ENCODE peak calls at places on chromosomes 6 and 20, in six cellular contexts. L, P, Y, F, V and W are unnamed samples.

GRCh38 chr20:59042151-59042795 is at the start of gene PRELID3B:
- DNase-seq in F (no peak), V (no peak), Y (no peak), L (no peak), P (no peak), W (no peak)

GRCh38 chr6:129292836-129293235 is 409.9 kb downstream of the LAMA2 start:
- DNase-seq in P (no peak), L (no peak), F (no peak), Y (peak), V (no peak), W (no peak)

GRCh38 chr6:16760536-16761468 is at the start of gene ATXN1:
- DNase-seq in F (no peak), Y (peak), V (peak), L (peak), P (peak), W (peak)

GRCh38 chr6:4888841-4889240 is 112.6 kb downstream of the CDYL start:
- DNase-seq in Y (no peak), V (no peak), P (no peak), L (no peak), F (no peak), W (no peak)

GRCh38 chr6:82371799-82372508 is 8.3 kb downstream of the TPBG start:
- DNase-seq in P (no peak), L (peak), V (no peak), F (no peak), Y (no peak), W (no peak)

GRCh38 chr20:17473662-17474061 is 57.5 kb downstream of the BFSP1 start:
- DNase-seq in Y (no peak), F (no peak), V (no peak), P (no peak), L (no peak), W (no peak)

GRCh38 chr6:26552640-26553189 is 14.5 kb downstream of the HMGN4 start:
- DNase-seq in F (no peak), V (no peak), P (no peak), Y (no peak), L (no peak), W (no peak)

GRCh38 chr20:48198951-48199431 is 413.7 kb upstream of the SULF2 start:
- DNase-seq in Y (no peak), L (no peak), V (no peak), P (no peak), F (no peak), W (no peak)

GRCh38 chr20:25054133-25054820 is 3.7 kb downstream of the ACSS1 start:
- DNase-seq in F (no peak), V (peak), P (no peak), L (no peak), Y (no peak), W (no peak)

DNA sequence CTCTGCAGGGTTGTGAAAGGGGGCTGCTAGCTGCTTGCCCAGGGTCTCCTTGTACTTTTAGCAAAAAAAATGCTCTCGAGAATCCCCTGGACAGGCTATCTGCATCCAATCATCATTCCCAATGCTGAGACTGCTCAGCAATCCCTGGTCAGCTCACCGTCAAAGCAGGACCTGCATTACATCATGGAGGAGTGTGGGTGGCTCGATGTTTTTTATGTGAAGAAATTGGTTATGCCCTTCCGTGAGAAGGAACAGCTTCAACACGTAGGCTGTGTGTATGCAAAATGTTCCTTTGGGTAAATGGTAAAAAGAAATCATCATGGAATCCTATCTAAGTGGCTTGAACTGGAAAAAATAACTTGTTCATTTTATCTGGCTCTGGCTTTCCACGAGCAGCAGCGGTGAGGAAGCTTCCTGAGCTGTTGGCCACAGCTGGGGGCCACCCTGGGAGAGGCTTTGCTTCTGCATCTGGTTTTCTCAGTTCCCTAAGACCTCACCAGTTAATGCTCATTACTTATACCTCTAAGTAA is 111.4 kb downstream of the FYN start:
- DNase-seq in L (peak), V (no peak), P (no peak), F (no peak), Y (no peak), W (no peak)
- H3K4me3 ChIP-seq in L (no peak), V (no peak), P (no peak), F (no peak), Y (no peak), W (no peak)

GRCh38 chr20:13262302-13262650 is 41.2 kb downstream of the ISM1 start:
- DNase-seq in L (no peak), F (no peak), P (no peak), V (no peak), Y (no peak), W (no peak)
- TF ChIP-seq CTCF in L (no peak), F (no peak), P (no peak), V (no peak), Y (no peak), W (no peak)

GRCh38 chr20:33889312-33889711 is 78.2 kb downstream of the CHMP4B start:
- DNase-seq in F (no peak), Y (no peak), P (no peak), V (no peak), L (no peak), W (no peak)

GRCh38 chr20:33884633-33885032 is 73.5 kb downstream of the CHMP4B start:
- DNase-seq in L (no peak), P (no peak), V (no peak), Y (no peak), F (no peak), W (no peak)

GRCh38 chr20:33894798-33895197 is 83.7 kb downstream of the CHMP4B start:
- DNase-seq in V (no peak), P (no peak), Y (no peak), F (no peak), L (no peak), W (no peak)

GRCh38 chr20:33893314-33893713 is 82.2 kb downstream of the CHMP4B start:
- DNase-seq in P (no peak), L (peak), V (no peak), Y (no peak), F (no peak), W (no peak)

GRCh38 chr20:33890557-33890956 is 79.4 kb downstream of the CHMP4B start:
- DNase-seq in P (no peak), Y (no peak), V (no peak), L (no peak), F (no peak), W (no peak)
- H3K4me3 ChIP-seq in P (no peak), Y (no peak), V (no peak), L (no peak), F (no peak), W (no peak)

GRCh38 chr6:95366414-95366813 is 210.9 kb upstream of the MANEA start:
- DNase-seq in F (no peak), P (no peak), L (no peak), V (no peak), Y (no peak), W (no peak)

GRCh38 chr6:95365454-95365853 is 211.9 kb upstream of the MANEA start:
- DNase-seq in V (no peak), F (no peak), Y (no peak), P (no peak), L (no peak), W (no peak)

DNA sequence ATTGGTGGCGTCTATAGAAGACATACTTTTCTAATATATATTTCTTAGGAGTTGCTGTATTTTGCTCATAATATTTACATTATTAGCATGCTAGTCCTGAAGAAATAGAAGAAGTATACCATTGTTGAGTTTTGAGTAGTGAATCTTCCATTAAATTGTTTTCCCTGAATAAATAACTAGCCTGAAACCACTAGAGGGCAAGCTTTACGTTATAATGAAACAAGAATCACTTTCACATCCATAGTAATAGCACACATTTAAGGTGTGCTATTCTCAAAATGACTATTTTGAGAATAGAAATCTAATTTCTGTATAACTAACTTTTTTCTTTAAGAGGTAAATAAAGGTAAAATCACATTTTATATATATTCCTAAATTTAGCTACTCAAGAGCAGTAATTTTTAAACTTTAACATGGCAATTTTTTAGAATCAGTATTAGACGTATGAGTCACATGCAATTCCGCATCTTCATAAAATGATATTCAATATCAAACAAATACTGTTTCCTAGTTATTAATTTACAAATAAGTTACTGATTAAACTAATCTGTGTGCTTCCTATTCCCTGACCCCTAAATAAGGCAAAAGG is 213.2 kb upstream of the MANEA start:
- DNase-seq in V (no peak), P (peak), F (no peak), L (peak), Y (no peak), W (no peak)
- TF ChIP-seq CTCF in V (no peak), P (peak), F (no peak), L (peak), Y (peak), W (no peak)